ENCODE peak calls at places on chromosome 22, in ten cellular contexts. F is breast epithelium; C is brain microvascular endothelial cell; G is IMR-90; D is CD8-positive, alpha-beta T cell; B is WTC11; I is Calu3; X is GM12865; Z is endothelial cell; Q is psoas muscle. R is an unnamed sample.

GRCh38 chr22:38132136-38132535 is 21.7 kb upstream of the BAIAP2L2 start:
- DNase-seq in F (no peak), C (no peak), G (no peak), D (no peak), B (no peak), I (no peak), X (no peak), Z (no peak), Q (no peak), R (no peak)

GRCh38 chr22:36334838-36335603 is 52.7 kb downstream of the MYH9 start:
- DNase-seq in F (no peak), C (no peak), G (peak), D (no peak), B (no peak), I (peak), X (no peak), Z (no peak), Q (no peak), R (no peak)

GRCh38 chr22:44188986-44189630 is 8.4 kb downstream of the PARVG start:
- DNase-seq in F (peak), C (no peak), G (no peak), D (no peak), B (no peak), I (no peak), X (no peak), Z (no peak), Q (no peak), R (no peak)

GRCh38 chr22:23685205-23685784 is 5.5 kb upstream of the RGL4 start:
- DNase-seq in F (peak), C (no peak), G (peak), D (no peak), B (no peak), I (peak), X (no peak), Z (no peak), Q (peak), R (no peak)

GRCh38 chr22:19766506-19767426 is 6.2 kb downstream of the TBX1 start:
- DNase-seq in F (no peak), C (peak), G (no peak), D (peak), B (peak), I (peak), X (peak), Z (peak), Q (peak), R (peak)

GRCh38 chr22:49218142-49218541 is 609.5 kb downstream of the BRD1 start:
- DNase-seq in F (peak), C (no peak), G (no peak), D (no peak), B (peak), I (no peak), X (no peak), Z (no peak), Q (no peak), R (no peak)

GRCh38 chr22:46390652-46391301 is 55.3 kb downstream of the TRMU start:
- DNase-seq in F (peak), C (peak), G (peak), D (no peak), B (no peak), I (peak), X (no peak), Z (no peak), Q (peak), R (no peak)

GRCh38 chr22:41620646-41621098 is at the start of gene DESI1:
- DNase-seq in F (peak), C (no peak), G (no peak), D (no peak), B (no peak), I (peak), X (no peak), Z (no peak), Q (no peak), R (no peak)

GRCh38 chr22:19607198-19608113 is 83.2 kb upstream of the CLDN5 start:
- DNase-seq in F (peak), C (no peak), G (peak), D (no peak), B (peak), I (no peak), X (no peak), Z (peak), Q (peak), R (peak)

GRCh38 chr22:48154943-48155240 is 1392.4 kb downstream of the TBC1D22A start:
- DNase-seq in F (no peak), C (no peak), G (no peak), D (no peak), B (no peak), I (no peak), X (no peak), Z (no peak), Q (no peak), R (no peak)

GRCh38 chr22:36017661-36018091 is 10.9 kb downstream of the RBFOX2 start:
- DNase-seq in F (no peak), C (no peak), G (no peak), D (no peak), B (no peak), I (no peak), X (peak), Z (no peak), Q (no peak), R (peak)

GRCh38 chr22:36734171-36735058 is 30.9 kb upstream of the CACNG2 start:
- DNase-seq in F (peak), C (peak), G (peak), D (no peak), B (no peak), I (no peak), X (peak), Z (no peak), Q (no peak), R (peak)

GRCh38 chr22:36594569-36594968 is 65.6 kb upstream of the EIF3D start:
- DNase-seq in F (no peak), C (no peak), G (no peak), D (no peak), B (no peak), I (no peak), X (no peak), Z (no peak), Q (no peak), R (no peak)

GRCh38 chr22:38652858-38653257 is 3.3 kb downstream of the FAM227A start:
- DNase-seq in F (no peak), C (no peak), G (no peak), D (no peak), B (no peak), I (peak), X (no peak), Z (no peak), Q (no peak), R (no peak)

GRCh38 chr22:19942071-19942885 is 660 bp upstream of the TXNRD2 start:
- DNase-seq in F (no peak), C (peak), G (peak), D (no peak), B (no peak), I (no peak), X (peak), Z (no peak), Q (no peak), R (peak)

GRCh38 chr22:38239101-38239761 is 33.6 kb downstream of the TMEM184B start:
- DNase-seq in F (no peak), C (peak), G (peak), D (no peak), B (no peak), I (peak), X (no peak), Z (no peak), Q (no peak), R (no peak)

GRCh38 chr22:47370448-47371262 is 608.2 kb downstream of the TBC1D22A start:
- DNase-seq in F (no peak), C (no peak), G (no peak), D (no peak), B (no peak), I (no peak), X (no peak), Z (no peak), Q (no peak), R (no peak)

GRCh38 chr22:44442856-44443595 is 55.0 kb downstream of the RTL6 start:
- DNase-seq in F (no peak), C (no peak), G (no peak), D (no peak), B (no peak), I (no peak), X (no peak), Z (peak), Q (no peak), R (no peak)

GRCh38 chr22:46065733-46066454 is 84.4 kb upstream of the PPARA start:
- DNase-seq in F (no peak), C (no peak), G (no peak), D (no peak), B (no peak), I (no peak), X (no peak), Z (no peak), Q (no peak), R (no peak)

GRCh38 chr22:20130739-20131592 is 638 bp upstream of the ZDHHC8 start:
- DNase-seq in F (peak), C (peak), G (peak), D (peak), B (peak), I (peak), X (peak), Z (peak), Q (peak), R (peak)

GRCh38 chr22:32842486-32842885 is 41.0 kb downstream of the TIMP3 start:
- DNase-seq in F (no peak), C (no peak), G (peak), D (no peak), B (no peak), I (no peak), X (no peak), Z (no peak), Q (no peak), R (no peak)

GRCh38 chr22:25386538-25386884 is 167.1 kb downstream of the CRYBB2 start:
- DNase-seq in F (no peak), C (no peak), G (no peak), D (no peak), B (no peak), I (no peak), X (no peak), Z (no peak), Q (no peak), R (no peak)

GRCh38 chr22:25383278-25383820 is 163.9 kb downstream of the CRYBB2 start:
- DNase-seq in F (no peak), C (no peak), G (no peak), D (no peak), B (no peak), I (no peak), X (no peak), Z (no peak), Q (no peak), R (no peak)

GRCh38 chr22:25380141-25380747 is 160.8 kb downstream of the CRYBB2 start:
- DNase-seq in F (no peak), C (no peak), G (no peak), D (no peak), B (no peak), I (no peak), X (no peak), Z (no peak), Q (no peak), R (no peak)

GRCh38 chr22:25383892-25384291 is 164.5 kb downstream of the CRYBB2 start:
- DNase-seq in F (no peak), C (no peak), G (no peak), D (no peak), B (no peak), I (no peak), X (no peak), Z (no peak), Q (no peak), R (no peak)

DNA sequence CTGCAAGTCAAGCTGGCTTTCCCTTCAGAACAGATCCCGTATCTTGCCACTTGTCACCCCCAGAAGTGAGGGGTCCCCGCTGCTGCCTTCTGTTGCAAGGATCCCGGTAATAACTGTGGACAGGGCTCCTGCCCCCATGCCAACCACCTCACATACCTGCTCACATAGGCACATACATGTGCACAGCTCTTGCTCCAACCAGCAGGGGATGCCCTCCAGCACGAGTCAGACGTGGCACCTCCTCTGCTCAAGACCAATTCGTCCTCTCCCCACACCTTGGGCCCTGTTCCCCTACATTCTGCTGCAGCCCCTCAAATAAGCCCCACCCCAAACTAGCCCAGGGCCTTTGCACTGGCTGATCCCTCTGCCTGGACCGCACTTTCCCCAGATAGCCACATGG is 163.3 kb downstream of the CRYBB2 start:
- DNase-seq in F (no peak), C (no peak), G (no peak), D (no peak), B (no peak), I (no peak), X (no peak), Z (no peak), Q (no peak), R (no peak)
- TF ChIP-seq CTCF in F (no peak), C (peak), G (peak), D (no peak), B (no peak), I (no peak), X (peak), Z (no peak), Q (no peak), R (peak)

GRCh38 chr22:28773461-28773867 is 969 bp downstream of the CCDC117 start:
- DNase-seq in F (no peak), C (no peak), G (peak), D (no peak), B (no peak), I (no peak), X (peak), Z (no peak), Q (no peak), R (peak)

GRCh38 chr22:28774378-28774777 is 1.9 kb downstream of the CCDC117 start:
- DNase-seq in F (no peak), C (no peak), G (no peak), D (no peak), B (no peak), I (no peak), X (no peak), Z (no peak), Q (no peak), R (no peak)

GRCh38 chr22:28771195-28771791 is 1.2 kb upstream of the CCDC117 start:
- DNase-seq in F (no peak), C (no peak), G (no peak), D (no peak), B (no peak), I (no peak), X (no peak), Z (no peak), Q (no peak), R (no peak)

GRCh38 chr22:28769394-28770085 is 3.0 kb upstream of the CCDC117 start:
- DNase-seq in F (no peak), C (no peak), G (no peak), D (no peak), B (no peak), I (no peak), X (no peak), Z (no peak), Q (no peak), R (no peak)

GRCh38 chr22:28772633-28773460 is at the start of gene CCDC117:
- DNase-seq in F (peak), C (peak), G (peak), D (peak), B (peak), I (peak), X (peak), Z (peak), Q (peak), R (peak)
- TF ChIP-seq CTCF in F (no peak), C (peak), G (peak), D (peak), B (no peak), I (peak), X (peak), Z (peak), Q (peak), R (no peak)

DNA sequence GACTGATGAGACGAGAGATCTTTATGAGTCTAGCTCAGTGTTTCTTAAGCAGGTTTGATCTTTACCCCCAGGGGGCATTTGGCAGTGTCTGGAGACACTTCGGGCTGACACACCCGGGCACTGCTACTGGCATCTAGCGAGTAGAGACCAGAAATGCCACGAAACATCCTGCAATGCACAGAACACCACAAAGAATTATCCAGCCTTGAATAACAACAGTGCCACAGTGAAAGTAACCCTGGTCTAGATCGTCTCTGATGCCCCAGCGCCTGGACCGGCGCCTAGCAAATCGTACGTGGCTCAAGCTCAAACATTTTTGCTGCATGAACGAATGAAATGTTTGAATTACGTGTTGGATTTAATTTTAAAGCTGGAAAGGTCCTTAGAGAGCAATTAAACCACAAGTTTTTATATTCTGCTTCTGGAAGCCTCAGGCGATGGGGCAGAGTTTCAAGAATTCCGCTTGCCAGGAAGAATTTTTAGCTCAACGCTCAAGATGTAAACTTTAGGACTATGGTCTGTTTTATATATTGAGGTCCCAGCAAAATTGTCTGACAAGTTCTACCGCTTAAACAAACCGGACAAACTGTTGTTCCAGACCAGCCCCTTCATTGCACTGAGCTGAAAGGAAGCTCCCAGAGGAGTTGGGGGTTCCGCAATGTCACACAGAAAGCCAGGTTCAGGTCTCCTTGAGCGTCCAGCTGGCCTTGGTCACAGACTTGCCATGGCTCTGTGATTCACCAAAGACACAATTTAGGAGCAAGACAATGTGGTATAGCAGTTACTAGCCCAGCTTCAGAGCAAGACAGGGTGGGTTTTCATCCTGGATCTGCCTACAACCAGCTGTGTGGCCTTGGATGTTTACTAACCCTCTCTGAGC is 44.2 kb upstream of the SMTN start:
- DNase-seq in F (no peak), C (peak), G (peak), D (no peak), B (no peak), I (peak), X (no peak), Z (no peak), Q (peak), R (no peak)
- TF ChIP-seq CTCF in F (no peak), C (peak), G (peak), D (no peak), B (no peak), I (peak), X (no peak), Z (no peak), Q (no peak), R (no peak)

DNA sequence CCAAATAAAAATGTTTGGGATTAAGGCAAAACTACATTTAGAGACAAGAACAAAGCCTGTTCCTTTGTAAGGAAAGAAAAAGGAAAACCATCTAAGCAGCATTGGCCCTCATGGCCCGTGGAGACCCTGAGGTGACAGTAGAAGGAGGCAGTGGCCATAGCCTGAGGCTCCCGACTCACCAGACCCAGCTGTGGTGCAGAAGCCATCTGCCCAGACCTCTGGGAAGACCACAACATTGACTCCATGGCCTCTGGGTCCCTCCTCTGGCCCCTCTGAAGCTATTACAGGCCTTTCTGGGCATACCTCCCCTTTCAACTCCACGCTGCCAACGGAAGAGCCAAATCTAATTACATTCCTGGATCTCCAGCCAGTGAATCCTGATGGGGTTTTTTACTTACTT is 6.4 kb downstream of the PRAME start:
- DNase-seq in F (no peak), C (no peak), G (no peak), D (no peak), B (peak), I (no peak), X (peak), Z (peak), Q (no peak), R (peak)
- TF ChIP-seq CTCF in F (no peak), C (no peak), G (no peak), D (no peak), B (no peak), I (no peak), X (peak), Z (no peak), Q (no peak), R (peak)

GRCh38 chr22:18035740-18036139 is 11.4 kb upstream of the MICAL3 start:
- DNase-seq in F (no peak), C (no peak), G (peak), D (no peak), B (peak), I (peak), X (no peak), Z (no peak), Q (peak), R (no peak)

GRCh38 chr22:18031670-18032454 is 7.5 kb upstream of the MICAL3 start:
- DNase-seq in F (no peak), C (peak), G (peak), D (no peak), B (no peak), I (peak), X (no peak), Z (no peak), Q (peak), R (no peak)

GRCh38 chr22:18034076-18034475 is 9.7 kb upstream of the MICAL3 start:
- DNase-seq in F (no peak), C (no peak), G (no peak), D (no peak), B (no peak), I (no peak), X (no peak), Z (no peak), Q (no peak), R (no peak)

GRCh38 chr22:18032455-18033101 is 8.2 kb upstream of the MICAL3 start:
- DNase-seq in F (no peak), C (peak), G (peak), D (no peak), B (no peak), I (peak), X (no peak), Z (no peak), Q (no peak), R (no peak)

GRCh38 chr22:18033204-18033998 is 9.0 kb upstream of the MICAL3 start:
- DNase-seq in F (no peak), C (no peak), G (peak), D (no peak), B (no peak), I (no peak), X (no peak), Z (no peak), Q (no peak), R (no peak)
- TF ChIP-seq CTCF in F (no peak), C (peak), G (peak), D (no peak), B (no peak), I (no peak), X (no peak), Z (no peak), Q (no peak), R (no peak)